ENCODE peak calls at places on chromosomes 2 and 18, in seven cellular contexts. One of them, this sample, is unnamed.

GRCh38 chr18:73943763-73944162 is 203.9 kb downstream of the FBXO15 start:
- DNase-seq in HepG2: no peak
- DNase-seq in fibroblast of lung: no peak
- DNase-seq in GM12878: no peak
- DNase-seq in H1: no peak
- DNase-seq in GM23338: no peak
- DNase-seq in astrocyte: no peak
- DNase-seq in this sample: no peak

GRCh38 chr18:8721716-8722115 is 16.4 kb downstream of the MTCL1 start:
- DNase-seq in fibroblast of lung: no peak
- DNase-seq in GM12878: no peak
- DNase-seq in astrocyte: peak
- DNase-seq in H1: no peak
- DNase-seq in GM23338: peak
- DNase-seq in HepG2: peak
- DNase-seq in this sample: no peak

GRCh38 chr2:218291934-218292699 is at the start of gene TMBIM1:
- DNase-seq in H1: no peak
- DNase-seq in astrocyte: no peak
- DNase-seq in GM23338: peak
- DNase-seq in HepG2: peak
- DNase-seq in fibroblast of lung: peak
- DNase-seq in GM12878: no peak
- DNase-seq in this sample: no peak

GRCh38 chr2:36516136-36516870 is 81.7 kb downstream of the FEZ2 start:
- DNase-seq in GM12878: no peak
- DNase-seq in GM23338: no peak
- DNase-seq in astrocyte: peak
- DNase-seq in H1: no peak
- DNase-seq in fibroblast of lung: peak
- DNase-seq in HepG2: no peak
- DNase-seq in this sample: no peak

GRCh38 chr2:217077841-217078407 is 218.1 kb upstream of the TNP1 start:
- DNase-seq in fibroblast of lung: peak
- DNase-seq in HepG2: no peak
- DNase-seq in GM12878: no peak
- DNase-seq in GM23338: no peak
- DNase-seq in astrocyte: no peak
- DNase-seq in H1: no peak
- DNase-seq in this sample: no peak

GRCh38 chr2:42091671-42092070 is 43.9 kb downstream of the PKDCC start:
- DNase-seq in HepG2: no peak
- DNase-seq in H1: no peak
- DNase-seq in astrocyte: no peak
- DNase-seq in GM12878: no peak
- DNase-seq in GM23338: no peak
- DNase-seq in fibroblast of lung: no peak
- DNase-seq in this sample: no peak

GRCh38 chr2:210606001-210606400 is 49.6 kb downstream of the CPS1 start:
- DNase-seq in HepG2: no peak
- DNase-seq in fibroblast of lung: no peak
- DNase-seq in GM23338: no peak
- DNase-seq in astrocyte: peak
- DNase-seq in GM12878: no peak
- DNase-seq in H1: no peak
- DNase-seq in this sample: no peak

GRCh38 chr2:62254424-62255266 is 58.7 kb downstream of the B3GNT2 start:
- DNase-seq in H1: no peak
- DNase-seq in fibroblast of lung: no peak
- DNase-seq in HepG2: no peak
- DNase-seq in astrocyte: no peak
- DNase-seq in GM23338: no peak
- DNase-seq in GM12878: no peak
- DNase-seq in this sample: no peak

GRCh38 chr2:112204411-112204810 is 50.4 kb downstream of the ZC3H8 start:
- DNase-seq in H1: no peak
- DNase-seq in HepG2: peak
- DNase-seq in astrocyte: no peak
- DNase-seq in GM23338: peak
- DNase-seq in fibroblast of lung: peak
- DNase-seq in GM12878: no peak
- DNase-seq in this sample: no peak

GRCh38 chr2:239539776-239540100 is 138.9 kb upstream of the HDAC4 start:
- DNase-seq in HepG2: no peak
- DNase-seq in H1: no peak
- DNase-seq in GM23338: no peak
- DNase-seq in GM12878: no peak
- DNase-seq in fibroblast of lung: no peak
- DNase-seq in astrocyte: no peak
- DNase-seq in this sample: no peak

GRCh38 chr18:37476611-37477295 is 88.8 kb downstream of the CELF4 start:
- DNase-seq in astrocyte: no peak
- DNase-seq in fibroblast of lung: no peak
- DNase-seq in GM23338: no peak
- DNase-seq in H1: no peak
- DNase-seq in HepG2: no peak
- DNase-seq in GM12878: no peak
- DNase-seq in this sample: no peak

DNA sequence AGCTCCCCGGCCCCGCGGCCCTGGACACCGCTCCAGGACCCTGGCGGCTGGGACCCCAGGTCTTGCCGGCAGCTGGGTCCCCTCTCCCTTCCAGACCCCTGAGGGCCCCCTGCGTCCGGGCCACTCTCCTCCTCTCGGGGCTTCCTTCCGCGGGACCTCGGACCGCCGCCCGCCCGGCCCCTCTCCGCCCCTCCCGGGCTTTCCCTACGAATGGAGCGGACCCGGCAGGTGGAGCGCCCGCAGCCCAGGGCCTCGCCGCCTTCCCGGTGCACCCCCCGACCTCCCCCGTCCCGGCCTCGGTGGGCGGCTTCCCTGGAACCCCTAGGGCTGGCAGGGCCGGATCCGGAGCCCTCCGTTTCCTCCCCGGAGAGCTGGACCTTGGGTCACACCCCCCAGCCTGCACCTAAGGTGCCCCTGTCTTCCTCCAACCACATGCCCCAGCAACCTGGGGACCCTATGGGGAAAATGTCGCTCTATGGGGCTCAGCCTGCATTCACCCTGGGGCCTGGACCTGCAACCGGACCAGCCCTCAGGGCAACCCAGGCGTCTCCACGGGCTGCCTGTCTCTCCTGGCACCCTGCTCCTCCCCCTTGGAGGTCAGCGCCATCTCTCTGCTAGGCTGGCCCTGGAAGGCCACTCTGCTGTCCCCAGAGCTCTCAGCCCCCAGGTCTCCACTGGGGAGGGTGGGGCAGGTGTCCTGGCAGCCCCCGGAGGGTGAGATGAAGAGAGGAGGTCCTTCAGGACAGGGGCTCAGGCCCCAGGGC is 730 bp downstream of the B3GNT7 start:
- DNase-seq in H1: no peak
- DNase-seq in GM12878: no peak
- DNase-seq in HepG2: no peak
- DNase-seq in astrocyte: no peak
- DNase-seq in fibroblast of lung: no peak
- DNase-seq in GM23338: no peak
- DNase-seq in this sample: no peak
- TF ChIP-seq EZH2 in H1: no peak
- TF ChIP-seq EZH2 in GM12878: no peak
- TF ChIP-seq EZH2 in HepG2: peak
- TF ChIP-seq EZH2 in astrocyte: peak
- TF ChIP-seq EZH2 in fibroblast of lung: no peak
- TF ChIP-seq EZH2 in GM23338: no peak
- TF ChIP-seq EZH2 in this sample: peak

DNA sequence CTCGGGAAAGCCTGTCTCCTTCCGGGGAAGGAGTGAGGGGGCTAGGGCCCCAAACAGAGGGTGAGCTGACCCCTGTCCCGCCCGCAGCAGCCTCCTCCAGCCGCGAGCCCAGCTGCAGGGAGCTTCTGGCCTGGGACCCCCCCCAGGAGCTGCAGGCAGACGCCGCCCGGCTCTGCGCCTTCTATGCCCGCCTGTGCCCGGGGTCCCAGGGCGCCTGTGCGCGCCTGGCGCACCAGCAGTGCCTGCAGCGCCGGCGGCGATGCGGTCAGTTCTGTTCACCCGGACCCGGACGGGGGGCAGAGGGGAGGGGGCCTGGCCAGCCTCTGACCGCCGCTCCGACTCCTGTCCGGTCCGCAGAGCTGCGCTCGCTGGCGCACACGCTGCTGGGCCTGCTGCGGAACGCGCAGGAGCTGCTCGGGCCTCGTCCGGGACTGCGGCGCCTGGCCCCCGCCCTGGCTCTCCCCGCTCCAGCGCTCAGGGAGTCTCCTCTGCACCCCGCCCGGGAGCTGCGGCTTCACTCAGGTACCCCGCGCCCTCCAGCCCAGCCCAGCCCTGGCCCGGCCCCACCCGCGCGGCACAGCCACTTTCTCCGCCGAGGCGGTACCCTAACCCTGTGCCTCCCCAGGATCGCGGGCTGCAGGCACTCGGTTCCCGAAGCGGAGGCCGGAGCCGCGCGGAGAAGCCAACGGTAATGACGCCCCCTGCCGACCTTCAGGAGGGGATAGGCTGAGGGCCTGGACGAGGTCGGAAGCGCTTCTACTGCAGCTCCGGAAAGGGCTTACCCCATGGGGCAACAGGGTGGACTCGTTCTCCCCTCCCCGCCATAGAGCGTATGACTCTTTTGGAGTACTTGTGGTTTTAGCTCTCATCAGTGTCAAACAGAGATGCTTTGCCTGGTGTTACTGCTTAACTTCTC is 2.0 kb upstream of the CHRND start:
- DNase-seq in GM12878: no peak
- DNase-seq in HepG2: peak
- DNase-seq in astrocyte: peak
- DNase-seq in fibroblast of lung: peak
- DNase-seq in H1: peak
- DNase-seq in GM23338: peak
- DNase-seq in this sample: no peak
- TF ChIP-seq EZH2 in GM12878: no peak
- TF ChIP-seq EZH2 in HepG2: peak
- TF ChIP-seq EZH2 in astrocyte: peak
- TF ChIP-seq EZH2 in fibroblast of lung: peak
- TF ChIP-seq EZH2 in H1: no peak
- TF ChIP-seq EZH2 in GM23338: peak
- TF ChIP-seq EZH2 in this sample: peak

GRCh38 chr2:104853401-104853925 is 452 bp upstream of the POU3F3 start:
- DNase-seq in H1: no peak
- DNase-seq in astrocyte: no peak
- DNase-seq in GM23338: no peak
- DNase-seq in fibroblast of lung: no peak
- DNase-seq in GM12878: no peak
- DNase-seq in HepG2: no peak
- DNase-seq in this sample: no peak

GRCh38 chr2:104849618-104850097 is 4.3 kb upstream of the POU3F3 start:
- DNase-seq in astrocyte: peak
- DNase-seq in GM23338: peak
- DNase-seq in H1: no peak
- DNase-seq in HepG2: peak
- DNase-seq in fibroblast of lung: peak
- DNase-seq in GM12878: no peak
- DNase-seq in this sample: no peak

GRCh38 chr2:104850322-104851184 is 3.4 kb upstream of the POU3F3 start:
- DNase-seq in H1: no peak
- DNase-seq in astrocyte: no peak
- DNase-seq in HepG2: no peak
- DNase-seq in GM23338: peak
- DNase-seq in GM12878: no peak
- DNase-seq in fibroblast of lung: no peak
- DNase-seq in this sample: no peak

GRCh38 chr2:104852161-104852689 is 1.7 kb upstream of the POU3F3 start:
- DNase-seq in GM23338: peak
- DNase-seq in fibroblast of lung: peak
- DNase-seq in H1: no peak
- DNase-seq in GM12878: no peak
- DNase-seq in HepG2: no peak
- DNase-seq in astrocyte: no peak
- DNase-seq in this sample: no peak

DNA sequence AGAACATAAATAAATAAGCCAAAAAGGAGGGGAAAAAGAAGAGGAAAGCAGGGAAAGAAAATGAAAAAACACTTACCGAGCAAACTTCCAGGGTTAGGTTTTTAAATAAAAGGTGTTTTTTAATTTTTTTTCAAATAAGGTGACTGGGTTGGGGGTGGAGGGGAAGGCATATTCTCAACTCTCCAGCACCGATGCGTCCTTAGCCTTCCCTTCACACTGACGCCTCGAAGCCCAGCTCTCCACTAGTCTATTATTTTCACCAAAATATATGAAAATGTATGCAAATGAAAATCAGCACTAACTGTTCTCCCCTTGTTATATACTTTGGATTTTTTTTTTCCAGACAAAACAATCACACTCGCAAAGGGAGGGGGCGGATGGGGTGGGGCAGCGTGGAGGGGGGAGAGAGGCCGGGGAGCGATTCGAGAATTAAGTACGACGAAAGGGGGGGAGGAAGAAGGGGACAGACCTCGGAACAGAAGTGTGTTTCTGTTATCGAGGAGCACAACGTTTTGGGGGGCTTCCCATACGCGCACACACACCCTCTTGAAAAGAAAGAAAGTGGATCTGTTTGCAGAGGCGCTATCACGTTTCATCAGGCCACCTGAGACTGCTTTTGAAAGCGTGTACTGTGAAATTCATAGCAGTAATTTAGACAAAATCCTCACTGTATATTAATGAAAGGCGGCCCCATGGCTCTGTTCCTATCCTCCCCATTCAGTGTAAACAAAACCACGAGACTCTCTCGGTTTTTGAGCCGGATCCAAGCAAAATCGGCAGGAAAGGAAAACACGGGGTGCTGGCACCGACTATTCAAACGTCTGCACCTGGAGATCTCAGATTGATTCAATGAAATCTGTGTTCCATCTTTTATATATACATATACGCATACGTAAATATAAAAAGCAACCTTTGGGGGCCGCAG is 2.4 kb upstream of the POU3F3 start:
- DNase-seq in fibroblast of lung: no peak
- DNase-seq in HepG2: no peak
- DNase-seq in H1: no peak
- DNase-seq in astrocyte: no peak
- DNase-seq in GM12878: no peak
- DNase-seq in GM23338: peak
- DNase-seq in this sample: no peak
- TF ChIP-seq EZH2 in fibroblast of lung: no peak
- TF ChIP-seq EZH2 in HepG2: peak
- TF ChIP-seq EZH2 in H1: no peak
- TF ChIP-seq EZH2 in astrocyte: peak
- TF ChIP-seq EZH2 in GM12878: no peak
- TF ChIP-seq EZH2 in GM23338: peak
- TF ChIP-seq EZH2 in this sample: no peak

GRCh38 chr2:8606226-8606625 is 75.6 kb upstream of the ID2 start:
- DNase-seq in astrocyte: no peak
- DNase-seq in GM23338: no peak
- DNase-seq in fibroblast of lung: no peak
- DNase-seq in H1: no peak
- DNase-seq in HepG2: no peak
- DNase-seq in GM12878: peak
- DNase-seq in this sample: no peak
- TF ChIP-seq EZH2 in astrocyte: no peak
- TF ChIP-seq EZH2 in GM23338: no peak
- TF ChIP-seq EZH2 in fibroblast of lung: no peak
- TF ChIP-seq EZH2 in H1: no peak
- TF ChIP-seq EZH2 in HepG2: no peak
- TF ChIP-seq EZH2 in GM12878: no peak
- TF ChIP-seq EZH2 in this sample: no peak

GRCh38 chr18:22169889-22170420 is 566 bp downstream of the GATA6 start:
- DNase-seq in GM23338: peak
- DNase-seq in fibroblast of lung: peak
- DNase-seq in HepG2: peak
- DNase-seq in GM12878: no peak
- DNase-seq in H1: no peak
- DNase-seq in astrocyte: no peak
- DNase-seq in this sample: no peak
- TF ChIP-seq EZH2 in GM23338: peak
- TF ChIP-seq EZH2 in fibroblast of lung: no peak
- TF ChIP-seq EZH2 in HepG2: no peak
- TF ChIP-seq EZH2 in GM12878: peak
- TF ChIP-seq EZH2 in H1: peak
- TF ChIP-seq EZH2 in astrocyte: no peak
- TF ChIP-seq EZH2 in this sample: no peak

This sample was measured in keratinocyte.